ENCODE peak calls at places on chromosomes 6 and 20, in four cellular contexts. K, C, W and T are unnamed samples.
A peak's percentile ranks its signal among the peaks of the same experiment; 100 is the strongest.

GRCh38 chr6:132995009-132995408 is 180.6 kb downstream of the RPS12 start:
- DNase-seq in K (no peak), C (no peak), W (no peak), T (no peak)

GRCh38 chr6:43020847-43021246 is 576 bp upstream of the RRP36 start:
- DNase-seq in K (no peak), C (no peak), W (peak; percentile 24), T (no peak)

GRCh38 chr6:144661101-144661806 is 376.1 kb downstream of the UTRN start:
- DNase-seq in K (no peak), C (no peak), W (no peak), T (peak; percentile 12)

GRCh38 chr6:41548098-41548840 is 2.1 kb downstream of the FOXP4 start:
- DNase-seq in K (no peak), C (peak; percentile 73), W (no peak), T (no peak)

GRCh38 chr20:10501377-10501776 is 66.3 kb downstream of the SLX4IP start:
- DNase-seq in K (no peak), C (peak; percentile 65), W (no peak), T (no peak)

GRCh38 chr20:61684136-61684535 is 381.5 kb downstream of the TAF4 start:
- DNase-seq in K (no peak), C (peak; percentile 25), W (no peak), T (no peak)

GRCh38 chr20:41006126-41006935 is 22.3 kb upstream of the TOP1 start:
- DNase-seq in K (no peak), C (no peak), W (no peak), T (no peak)

GRCh38 chr20:46119028-46119546 is 973 bp downstream of the CD40 start:
- DNase-seq in K (peak; percentile 39), C (no peak), W (no peak), T (no peak)

GRCh38 chr6:155782320-155782730 is 326.7 kb upstream of the NOX3 start:
- DNase-seq in K (no peak), C (no peak), W (peak; percentile 87), T (peak; percentile 29)

GRCh38 chr6:143092768-143093167 is 32.1 kb downstream of the AIG1 start:
- DNase-seq in K (no peak), C (no peak), W (no peak), T (no peak)

GRCh38 chr6:123226398-123226797 is 230.4 kb downstream of the CLVS2 start:
- DNase-seq in K (no peak), C (no peak), W (no peak), T (no peak)

GRCh38 chr6:33205172-33206026 is 944 bp downstream of the HSD17B8 start:
- DNase-seq in K (no peak), C (no peak), W (no peak), T (peak; percentile 44)

GRCh38 chr20:19977373-19977770 is 39.8 kb upstream of the NAA20 start:
- DNase-seq in K (no peak), C (no peak), W (no peak), T (no peak)

GRCh38 chr6:42441059-42441471 is 10.7 kb downstream of the TRERF1 start:
- DNase-seq in K (no peak), C (no peak), W (peak; percentile 77), T (peak; percentile 34)

GRCh38 chr6:134725590-134725989 is 224.3 kb downstream of the ALDH8A1 start:
- DNase-seq in K (no peak), C (no peak), W (no peak), T (no peak)

GRCh38 chr6:52620055-52620905 is 43.4 kb upstream of the TRAM2 start:
- DNase-seq in K (no peak), C (no peak), W (no peak), T (no peak)

GRCh38 chr20:49696594-49696993 is 17.1 kb downstream of the B4GALT5 start:
- DNase-seq in K (no peak), C (no peak), W (no peak), T (no peak)

GRCh38 chr20:57361517-57361916 is 10.5 kb downstream of the RAE1 start:
- DNase-seq in K (no peak), C (no peak), W (peak; percentile 71), T (peak; percentile 89)

GRCh38 chr6:163814494-163815364 is 400.2 kb downstream of the QKI start:
- DNase-seq in K (no peak), C (no peak), W (peak; percentile 46), T (peak; percentile 96)

GRCh38 chr6:36180126-36180525 is 16.4 kb upstream of the BRPF3 start:
- DNase-seq in K (no peak), C (no peak), W (no peak), T (no peak)

GRCh38 chr6:42970859-42971612 is 7.9 kb downstream of the PEX6 start:
- DNase-seq in K (no peak), C (no peak), W (no peak), T (peak; percentile 45)

GRCh38 chr6:43052842-43053544 is 658 bp downstream of the CUL7 start:
- DNase-seq in K (peak; percentile 81), C (peak; percentile 56), W (peak; percentile 26), T (no peak)

GRCh38 chr20:53580376-53581111 is 13.1 kb downstream of the ZNF217 start:
- DNase-seq in K (no peak), C (no peak), W (no peak), T (no peak)

GRCh38 chr20:53579266-53579580 is 14.4 kb downstream of the ZNF217 start:
- DNase-seq in K (no peak), C (no peak), W (no peak), T (no peak)

GRCh38 chr20:53581444-53582311 is 12.0 kb downstream of the ZNF217 start:
- DNase-seq in K (peak; percentile 81), C (peak; percentile 39), W (no peak), T (no peak)

GRCh38 chr20:53579581-53580375 is 13.9 kb downstream of the ZNF217 start:
- DNase-seq in K (no peak), C (peak; percentile 42), W (peak; percentile 86), T (peak; percentile 85)

DNA sequence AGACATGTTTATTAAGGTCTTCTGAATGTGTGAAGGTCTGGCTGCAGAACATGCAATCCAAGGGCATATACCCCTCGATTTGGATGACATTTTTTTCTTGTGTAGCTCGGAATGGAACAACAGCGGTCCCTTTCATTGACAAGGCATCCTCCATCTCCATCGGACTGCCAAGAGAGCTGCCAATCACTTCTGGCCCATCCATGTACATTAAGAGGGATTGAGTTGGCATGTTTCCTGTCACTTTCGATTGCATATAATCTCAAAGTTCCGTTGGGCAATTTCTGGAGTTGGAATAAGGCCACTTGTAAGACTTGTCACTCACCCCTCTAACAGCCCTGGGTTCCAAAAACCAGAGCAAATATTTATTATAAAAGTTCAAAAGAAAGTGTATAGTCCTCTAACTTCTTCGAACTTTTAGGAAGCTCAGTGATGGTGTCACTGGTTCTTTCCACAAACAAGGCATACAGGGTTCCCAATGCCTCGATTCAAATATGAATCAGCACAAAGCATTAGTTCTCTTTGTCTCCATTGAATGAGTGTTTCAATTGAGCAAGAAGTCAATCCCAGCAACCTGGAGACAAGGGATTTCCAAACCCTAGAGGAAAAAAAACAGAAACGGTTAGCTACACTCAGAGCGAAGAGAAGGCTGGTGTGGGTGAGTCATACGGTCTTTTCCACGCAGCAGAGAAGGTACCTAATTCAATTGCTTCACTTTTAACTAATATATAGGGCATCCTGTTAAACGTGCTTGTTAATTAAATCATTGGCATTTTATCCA is 10.9 kb downstream of the ZNF217 start:
- DNase-seq in K (no peak), C (no peak), W (peak; percentile 94), T (peak; percentile 98)
- H3K4me3 ChIP-seq in K (no peak overlapping the region), C (peak overlapping the region; percentile 34), W (no peak overlapping the region), T (no peak overlapping the region)

GRCh38 chr6:166950443-166950821 is 5.9 kb downstream of the RNASET2 start:
- DNase-seq in K (no peak), C (no peak), W (no peak), T (no peak)

GRCh38 chr6:166951670-166952060 is 4.7 kb downstream of the RNASET2 start:
- DNase-seq in K (no peak), C (no peak), W (no peak), T (no peak)

GRCh38 chr6:166954118-166954713 is 2.1 kb downstream of the RNASET2 start:
- DNase-seq in K (no peak), C (no peak), W (no peak), T (no peak)

GRCh38 chr6:166952567-166953464 is 3.5 kb downstream of the RNASET2 start:
- DNase-seq in K (no peak), C (no peak), W (no peak), T (no peak)

DNA sequence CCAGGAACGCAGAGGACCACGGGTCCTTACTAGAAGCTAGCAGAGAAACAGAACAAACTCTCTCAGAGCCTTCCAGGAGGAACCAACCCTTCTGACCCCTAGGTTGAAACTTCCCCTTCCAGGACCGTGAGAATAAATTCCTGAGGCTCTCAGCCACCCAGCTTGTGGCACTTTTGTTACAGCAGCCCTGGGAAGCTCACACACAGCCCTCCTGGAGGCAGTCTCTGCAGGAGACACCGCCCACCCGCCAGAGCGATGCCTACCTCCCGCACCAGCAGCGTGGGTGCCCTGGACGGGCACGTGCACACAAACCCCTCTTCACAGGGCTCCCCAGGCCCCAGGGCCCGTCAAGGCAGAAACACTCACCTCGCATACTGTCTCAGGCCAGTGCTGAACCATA is 4.2 kb downstream of the RNASET2 start:
- DNase-seq in K (no peak), C (no peak), W (no peak), T (no peak)
- H3K4me3 ChIP-seq in K (no peak overlapping the region), C (no peak overlapping the region), W (no peak overlapping the region), T (no peak overlapping the region)

GRCh38 chr6:44297063-44298038 is 15.8 kb downstream of the AARS2 start:
- DNase-seq in K (peak; percentile 80), C (peak; percentile 60), W (peak; percentile 30), T (no peak)
- H3K4me3 ChIP-seq in K (no peak overlapping the region), C (peak overlapping the region; percentile 55), W (peak overlapping the region; percentile 50), T (peak overlapping the region; percentile 13)

DNA sequence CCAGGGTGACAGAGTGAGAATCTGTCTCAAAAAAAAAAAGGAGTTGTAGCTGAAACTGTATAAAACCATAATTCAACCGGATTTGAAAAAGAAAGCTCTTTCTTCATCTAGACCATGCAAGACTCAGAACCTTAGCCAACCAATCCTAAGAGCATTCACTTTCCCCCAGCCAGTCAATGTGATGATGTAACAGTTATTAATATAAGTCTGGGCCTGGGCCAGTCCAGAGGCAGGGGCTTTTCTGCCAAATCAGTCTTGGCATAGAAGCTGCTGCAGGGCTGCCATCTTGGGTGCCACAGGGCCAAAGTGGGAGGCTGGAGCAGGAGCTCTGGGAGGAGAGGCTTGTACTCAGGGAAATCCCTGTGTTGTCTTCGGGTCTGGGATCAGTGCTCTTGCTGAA is 288.4 kb downstream of the CLIC5 start:
- DNase-seq in K (no peak), C (no peak), W (no peak), T (no peak)
- H3K4me3 ChIP-seq in K (no peak overlapping the region), C (no peak overlapping the region), W (no peak overlapping the region), T (no peak overlapping the region)

DNA sequence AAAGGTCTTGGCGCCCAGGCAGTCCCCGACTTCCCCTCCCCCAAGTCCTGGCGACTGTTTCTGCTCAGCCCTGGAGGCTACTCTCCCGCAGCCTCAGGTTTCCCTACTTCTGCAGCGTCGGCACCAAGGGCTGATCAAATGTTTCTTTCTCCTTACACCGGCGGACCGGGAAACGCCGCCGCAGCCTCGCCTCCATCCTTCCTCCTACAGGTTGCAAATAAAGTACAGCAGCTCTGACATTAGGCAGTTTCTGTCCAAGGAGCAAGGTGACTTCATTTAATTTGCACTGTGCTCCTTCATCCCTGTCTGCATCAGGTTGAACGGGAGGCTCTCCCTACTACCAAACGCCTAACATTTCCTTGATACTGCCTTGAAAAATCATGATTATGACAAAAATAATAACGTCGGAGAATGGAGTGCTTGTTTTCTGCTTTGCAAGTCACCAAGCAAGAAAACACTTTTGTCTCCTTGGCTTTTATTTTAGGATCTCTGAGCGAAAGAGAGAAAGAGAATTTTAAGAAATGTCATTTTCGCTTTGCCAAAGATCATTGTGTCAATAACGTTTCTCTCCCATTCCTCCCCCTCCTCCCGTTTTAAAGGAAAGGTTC is 1.0 kb downstream of the CLIC5 start:
- DNase-seq in K (no peak), C (peak; percentile 50), W (no peak), T (no peak)
- H3K4me3 ChIP-seq in K (no peak overlapping the region), C (peak overlapping the region; percentile 76), W (no peak overlapping the region), T (no peak overlapping the region)

GRCh38 chr6:127879685-127880084 is 21.2 kb downstream of the THEMIS start:
- DNase-seq in K (peak; percentile 67), C (no peak), W (peak; percentile 21), T (peak; percentile 7)
- H3K4me3 ChIP-seq in K (no peak overlapping the region), C (no peak overlapping the region), W (no peak overlapping the region), T (no peak overlapping the region)